ENCODE peak calls at places on chromosomes 1 and 21, in five cellular contexts. B is mesendoderm, P is KG1, V is NCI-H460, N is MCF 10A. I is an unnamed sample.

GRCh38 chr1:186055846-186056245 is 319.2 kb downstream of the TPR start:
- DNase-seq in B (no peak), P (no peak), V (no peak), N (no peak), I (peak)

GRCh38 chr1:184164529-184164928 is 113.0 kb downstream of the TSEN15 start:
- DNase-seq in B (no peak), P (no peak), V (no peak), N (no peak), I (no peak)

GRCh38 chr1:27074175-27074780 is 61.6 kb upstream of the TENT5B start:
- DNase-seq in B (no peak), P (peak), V (no peak), N (no peak), I (peak)

GRCh38 chr21:37463083-37463780 is 96.7 kb downstream of the DYRK1A start:
- DNase-seq in B (peak), P (peak), V (peak), N (peak), I (peak)

GRCh38 chr1:45929257-45929687 is 125.9 kb downstream of the MAST2 start:
- DNase-seq in B (peak), P (no peak), V (no peak), N (peak), I (peak)

GRCh38 chr1:66317156-66317543 is 216.8 kb upstream of the SGIP1 start:
- DNase-seq in B (peak), P (peak), V (no peak), N (no peak), I (no peak)

GRCh38 chr21:28177008-28177603 is 815.6 kb downstream of the LTN1 start:
- DNase-seq in B (no peak), P (no peak), V (no peak), N (no peak), I (no peak)

GRCh38 chr1:5611855-5612254 is 380.4 kb downstream of the NPHP4 start:
- DNase-seq in B (no peak), P (no peak), V (no peak), N (no peak), I (peak)

I was measured in bronchial epithelial cell.